ENCODE peak calls at places on chromosomes 5 and 9, in four cellular contexts. W is activated CD4-positive, alpha-beta T cell treated with anti-CD3 and anti-CD28 coated beads, Interleukin-2, amount 50 U/mL, for 4 hours; J is T-helper 17 cell; T is cardiac fibroblast. A is an unnamed sample.

GRCh38 chr9:88258012-88258411 is 119.7 kb upstream of the SPATA31C2 start:
- DNase-seq in W (no peak), J (no peak), T (peak), A (no peak)

GRCh38 chr9:79707589-79707988 is 135.8 kb downstream of the TLE4 start:
- DNase-seq in W (no peak), J (no peak), T (no peak), A (no peak)

GRCh38 chr5:88675159-88675757 is 207.7 kb downstream of the MEF2C start:
- DNase-seq in W (no peak), J (no peak), T (no peak), A (no peak)

GRCh38 chr5:107809201-107810034 is 138.7 kb upstream of the EFNA5 start:
- DNase-seq in W (no peak), J (no peak), T (no peak), A (no peak)

GRCh38 chr9:4666042-4666699 is at the start of gene SPATA6L:
- DNase-seq in W (peak), J (peak), T (peak), A (peak)

GRCh38 chr9:116288658-116289057 is 135.1 kb downstream of the PAPPA start:
- DNase-seq in W (no peak), J (no peak), T (peak), A (no peak)

GRCh38 chr5:123813937-123814624 is 302.1 kb downstream of the CSNK1G3 start:
- DNase-seq in W (no peak), J (no peak), T (peak), A (no peak)

GRCh38 chr5:136205061-136205702 is 12.2 kb upstream of the SMIM32 start:
- DNase-seq in W (no peak), J (no peak), T (no peak), A (no peak)

GRCh38 chr9:123867034-123867433 is 62.9 kb downstream of the DENND1A start:
- DNase-seq in W (no peak), J (no peak), T (peak), A (no peak)

GRCh38 chr9:121474225-121474947 is 25.3 kb downstream of the GGTA1 start:
- DNase-seq in W (no peak), J (no peak), T (no peak), A (no peak)

GRCh38 chr5:53983568-53984465 is 326.6 kb downstream of the ARL15 start:
- DNase-seq in W (no peak), J (no peak), T (peak), A (no peak)

GRCh38 chr5:94992325-94992724 is 292.6 kb downstream of the MCTP1 start:
- DNase-seq in W (no peak), J (no peak), T (no peak), A (no peak)